ENCODE peak calls at places on chromosomes 6 and 20, in four cellular contexts. F is GM19239, Z is left colon, H is stomach. T is an unnamed sample.

GRCh38 chr6:52115145-52115741 is 27.8 kb upstream of the PKHD1 start:
- DNase-seq in Z (no peak), F (no peak), H (no peak), T (no peak)

GRCh38 chr6:34021001-34021838 is 124.7 kb downstream of the GRM4 start:
- DNase-seq in H (no peak), F (no peak), Z (no peak), T (no peak)

GRCh38 chr20:50590348-50590664 is 80.1 kb downstream of the PTPN1 start:
- DNase-seq in Z (no peak), H (no peak), F (no peak), T (no peak)

GRCh38 chr6:624979-625378 is 31.9 kb downstream of the HUS1B start:
- DNase-seq in Z (no peak), H (no peak), F (no peak), T (no peak)

GRCh38 chr6:74001091-74001490 is 305.1 kb downstream of the CD109 start:
- DNase-seq in Z (no peak), F (no peak), H (no peak), T (no peak)

GRCh38 chr6:391559-392440 is at the start of gene IRF4:
- DNase-seq in Z (peak), H (no peak), F (peak), T (no peak)

GRCh38 chr6:15413558-15414257 is 167.8 kb downstream of the JARID2 start:
- DNase-seq in F (no peak), Z (no peak), H (no peak), T (no peak)

GRCh38 chr20:18679020-18679419 is 91.2 kb downstream of the DTD1 start:
- DNase-seq in H (peak), F (no peak), Z (no peak), T (no peak)

GRCh38 chr6:98839788-98840361 is 5.5 kb downstream of the POU3F2 start:
- DNase-seq in Z (no peak), F (no peak), H (no peak), T (no peak)

GRCh38 chr20:48740269-48740603 is 87.6 kb downstream of the PREX1 start:
- DNase-seq in F (no peak), H (no peak), Z (no peak), T (no peak)

GRCh38 chr20:2692036-2692885 is at the start of gene EBF4:
- DNase-seq in H (peak), Z (peak), F (peak), T (peak)

GRCh38 chr6:3713266-3713665 is 38.2 kb downstream of the PXDC1 start:
- DNase-seq in Z (no peak), H (no peak), F (no peak), T (no peak)

GRCh38 chr6:106154326-106154725 is 68.2 kb downstream of the PRDM1 start:
- DNase-seq in H (no peak), F (no peak), Z (no peak), T (no peak)

GRCh38 chr6:160088774-160089533 is 32.7 kb upstream of the SLC22A1 start:
- DNase-seq in F (no peak), Z (no peak), H (no peak), T (no peak)

GRCh38 chr6:7085911-7086310 is 21.9 kb upstream of the RREB1 start:
- DNase-seq in Z (no peak), H (peak), F (no peak), T (peak)

GRCh38 chr20:32539817-32540675 is 45.1 kb downstream of the NOL4L start:
- DNase-seq in H (peak), Z (no peak), F (no peak), T (no peak)

GRCh38 chr6:119430820-119431219 is 81.3 kb upstream of the MAN1A1 start:
- DNase-seq in F (no peak), H (no peak), Z (no peak), T (no peak)

GRCh38 chr20:54107181-54107580 is 36.8 kb upstream of the BCAS1 start:
- DNase-seq in Z (no peak), H (no peak), F (no peak), T (no peak)

GRCh38 chr20:37327748-37328147 is 18.2 kb upstream of the SRC start:
- DNase-seq in F (no peak), H (peak), Z (peak), T (peak)

GRCh38 chr20:24700166-24700860 is 230.9 kb downstream of the SYNDIG1 start:
- DNase-seq in H (peak), F (no peak), Z (no peak), T (no peak)

GRCh38 chr6:34047913-34048867 is 97.7 kb downstream of the GRM4 start:
- DNase-seq in Z (no peak), F (no peak), H (no peak), T (no peak)

GRCh38 chr6:111957623-111958315 is 84.5 kb upstream of the FYN start:
- DNase-seq in H (no peak), F (no peak), Z (no peak), T (no peak)

GRCh38 chr6:17021539-17021889 is 80.3 kb upstream of the STMND1 start:
- DNase-seq in Z (no peak), F (no peak), H (no peak), T (no peak)

GRCh38 chr20:17844133-17844429 is 124.5 kb downstream of the SNX5 start:
- DNase-seq in H (no peak), F (no peak), Z (no peak), T (no peak)

GRCh38 chr20:62820208-62820961 is 3.5 kb downstream of the COL9A3 start:
- DNase-seq in H (peak), Z (no peak), F (no peak), T (no peak)

GRCh38 chr20:31718952-31719643 is 3.6 kb downstream of the BCL2L1 start:
- DNase-seq in H (peak), Z (peak), F (no peak), T (no peak)

T was measured in left ventricle myocardium inferior.